ENCODE peak calls at places on chromosome 15, in eight cellular contexts. Q is heart left ventricle; F is breast epithelium; V is left ventricle myocardium inferior; X is CD8-positive, alpha-beta T cell; G is hepatocyte; Y is HAP-1; J is A549. L is an unnamed sample. For H3K9me3 and H3K4me1, the result is how much of the 10 kb centered on the place peaks cover.

GRCh38 chr15:47756872-47757271 is 39.6 kb downstream of the SEMA6D start:
- DNase-seq in Q (no peak), F (no peak), V (no peak), X (no peak), G (peak), Y (peak), J (no peak), L (no peak)

GRCh38 chr15:63504979-63505841 is 817 bp downstream of the USP3 start:
- DNase-seq in Q (peak), F (peak), V (peak), X (no peak), G (peak), Y (peak), J (no peak), L (peak)

GRCh38 chr15:77577350-77577749 is 55.4 kb downstream of the LINGO1 start:
- DNase-seq in Q (no peak), F (no peak), V (no peak), X (no peak), G (no peak), Y (no peak), J (no peak), L (no peak)

GRCh38 chr15:35329521-35329921 is 216.4 kb downstream of the DPH6 start:
- DNase-seq in Q (no peak), F (no peak), V (no peak), X (no peak), G (no peak), Y (no peak), J (no peak), L (no peak)

GRCh38 chr15:88858934-88859333 is 36.4 kb downstream of the HAPLN3 start:
- DNase-seq in Q (no peak), F (no peak), V (no peak), X (no peak), G (no peak), Y (no peak), J (no peak), L (no peak)

GRCh38 chr15:45703670-45704328 is 69.0 kb downstream of the SQOR start:
- DNase-seq in Q (no peak), F (no peak), V (no peak), X (no peak), G (peak), Y (no peak), J (no peak), L (no peak)

GRCh38 chr15:90698629-90699028 is 18.5 kb upstream of the BLM start:
- DNase-seq in Q (no peak), F (no peak), V (no peak), X (no peak), G (no peak), Y (no peak), J (no peak), L (no peak)

GRCh38 chr15:62164500-62165028 is 521 bp downstream of the C2CD4B start:
- DNase-seq in Q (peak), F (no peak), V (peak), X (no peak), G (peak), Y (peak), J (peak), L (no peak)

GRCh38 chr15:71746719-71747118 is 63.6 kb upstream of the NR2E3 start:
- DNase-seq in Q (no peak), F (peak), V (no peak), X (no peak), G (no peak), Y (no peak), J (no peak), L (no peak)

GRCh38 chr15:26477044-26477443 is 295.8 kb downstream of the GABRB3 start:
- DNase-seq in Q (no peak), F (no peak), V (no peak), X (no peak), G (no peak), Y (no peak), J (no peak), L (no peak)

GRCh38 chr15:88630141-88630721 is 8.6 kb upstream of the ISG20 start:
- DNase-seq in Q (no peak), F (no peak), V (no peak), X (no peak), G (no peak), Y (no peak), J (no peak), L (no peak)

GRCh38 chr15:76844096-76844495 is 61.0 kb downstream of the SCAPER start:
- DNase-seq in Q (no peak), F (no peak), V (no peak), X (no peak), G (no peak), Y (no peak), J (no peak), L (no peak)

GRCh38 chr15:30885814-30886213 is 17.9 kb upstream of the FAN1 start:
- DNase-seq in Q (peak), F (no peak), V (no peak), X (no peak), G (peak), Y (peak), J (no peak), L (no peak)

GRCh38 chr15:73387507-73388255 is 18.9 kb upstream of the HCN4 start:
- DNase-seq in Q (no peak), F (no peak), V (no peak), X (no peak), G (no peak), Y (no peak), J (no peak), L (no peak)

GRCh38 chr15:60803059-60803458 is 324.1 kb upstream of the ICE2 start:
- DNase-seq in Q (no peak), F (no peak), V (no peak), X (no peak), G (no peak), Y (no peak), J (no peak), L (no peak)

GRCh38 chr15:75054172-75054897 is 30.9 kb downstream of the PPCDC start:
- DNase-seq in Q (no peak), F (no peak), V (no peak), X (no peak), G (no peak), Y (no peak), J (no peak), L (no peak)

GRCh38 chr15:97521390-97521789 is 439.1 kb upstream of the ARRDC4 start:
- DNase-seq in Q (no peak), F (no peak), V (no peak), X (no peak), G (no peak), Y (no peak), J (no peak), L (no peak)
- H3K4me3 ChIP-seq in Q (peak), F (no peak), V (peak), X (no peak), G (no peak), Y (no peak), J (no peak), L (no peak)

DNA sequence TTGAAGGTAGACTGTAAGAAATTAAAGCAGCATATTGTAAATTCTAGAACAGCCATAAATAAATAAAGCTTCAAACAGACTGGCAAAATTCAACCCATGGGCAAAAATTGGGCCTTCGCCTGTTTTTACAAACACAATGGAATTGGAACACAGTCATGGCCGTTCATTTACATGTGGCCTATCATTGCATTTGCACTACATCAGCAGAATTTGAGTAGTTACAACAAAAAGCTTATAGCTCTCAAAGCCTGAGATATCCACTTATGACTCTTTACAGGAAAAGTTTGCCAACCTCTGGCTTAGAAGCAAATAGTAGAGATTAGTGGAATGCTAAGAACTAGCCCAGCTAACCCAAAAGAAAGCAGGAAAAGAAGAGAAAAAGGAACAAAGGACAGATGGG is 139.6 kb upstream of the SKOR1 start:
- DNase-seq in Q (no peak), F (no peak), V (no peak), X (no peak), G (no peak), Y (no peak), J (no peak), L (no peak)
- H3K9me3 ChIP-seq in Q (under half), F (under half), V (under half), X (under half), G (under half), Y (under half), J (under half), L (under half)

DNA sequence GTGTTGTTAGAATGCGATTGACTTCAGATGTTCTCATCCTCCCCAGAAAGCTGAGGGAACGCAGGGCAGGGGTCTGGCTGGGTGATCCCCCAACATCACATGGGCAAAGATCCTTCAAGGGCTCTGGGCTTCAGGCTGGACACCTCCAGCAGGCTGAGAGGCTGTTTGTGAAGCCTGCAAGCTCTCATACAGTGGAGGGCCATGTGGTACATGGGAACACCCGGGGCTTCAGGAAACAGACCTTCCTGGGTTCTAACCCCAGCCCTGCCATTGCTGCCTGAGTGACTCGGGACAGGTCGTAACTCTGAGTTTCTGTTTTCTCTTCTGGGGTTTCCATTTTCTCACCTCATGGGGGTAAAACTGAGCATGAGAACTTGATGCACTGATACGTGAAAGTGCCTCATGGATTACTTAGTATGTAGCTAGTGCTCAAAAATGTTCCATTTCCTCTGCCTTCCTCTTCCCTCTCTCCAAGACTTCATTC is 81.2 kb downstream of the TLE3 start:
- DNase-seq in Q (no peak), F (peak), V (no peak), X (no peak), G (no peak), Y (no peak), J (no peak), L (no peak)
- H3K4me1 ChIP-seq in Q (under half), F (under half), V (under half), X (under half), G (under half), Y (under half), J (under half), L (under half)

GRCh38 chr15:67100124-67100791 is 34.9 kb downstream of the SMAD3 start:
- DNase-seq in Q (no peak), F (no peak), V (no peak), X (no peak), G (no peak), Y (no peak), J (no peak), L (no peak)
- H3K4me3 ChIP-seq in Q (no peak), F (no peak), V (no peak), X (no peak), G (no peak), Y (no peak), J (no peak), L (no peak)

GRCh38 chr15:25065286-25065685 is 110.5 kb downstream of the SNRPN start:
- DNase-seq in Q (peak), F (no peak), V (no peak), X (no peak), G (no peak), Y (no peak), J (no peak), L (no peak)
- H3K9me3 ChIP-seq in Q (under half), F (half or more), V (half or more), X (half or more), G (half or more), Y (under half), J (half or more), L (half or more)

GRCh38 chr15:52800852-52801747 is 11.0 kb upstream of the ONECUT1 start:
- DNase-seq in Q (no peak), F (no peak), V (no peak), X (no peak), G (no peak), Y (no peak), J (no peak), L (no peak)

GRCh38 chr15:52803543-52804306 is 13.6 kb upstream of the ONECUT1 start:
- DNase-seq in Q (no peak), F (no peak), V (no peak), X (no peak), G (no peak), Y (no peak), J (no peak), L (no peak)

GRCh38 chr15:52804526-52805081 is 14.5 kb upstream of the ONECUT1 start:
- DNase-seq in Q (no peak), F (no peak), V (no peak), X (no peak), G (no peak), Y (no peak), J (no peak), L (no peak)

GRCh38 chr15:52801748-52802085 is 11.6 kb upstream of the ONECUT1 start:
- DNase-seq in Q (no peak), F (no peak), V (no peak), X (no peak), G (no peak), Y (no peak), J (no peak), L (no peak)

DNA sequence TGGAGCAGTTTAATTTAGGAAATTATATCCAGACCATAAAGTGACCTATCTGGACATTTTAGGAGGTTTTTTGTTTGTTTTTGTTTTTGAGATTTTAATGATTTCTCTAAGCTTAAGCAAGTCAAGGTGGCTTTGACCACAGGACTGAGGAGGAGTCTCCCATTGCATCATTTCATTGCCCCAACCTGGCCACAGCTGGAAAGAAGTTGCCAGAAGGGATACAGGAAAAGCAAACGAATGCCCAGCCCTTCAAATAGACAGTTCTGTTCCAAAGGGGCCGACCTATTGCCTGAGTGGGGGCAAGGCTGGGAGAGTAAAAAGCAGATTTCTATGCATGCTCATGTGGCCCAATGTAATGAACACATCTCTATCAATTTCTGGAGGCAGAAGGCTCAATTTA is 12.0 kb upstream of the ONECUT1 start:
- DNase-seq in Q (no peak), F (no peak), V (no peak), X (no peak), G (no peak), Y (no peak), J (no peak), L (no peak)
- H3K4me1 ChIP-seq in Q (under half), F (under half), V (under half), X (under half), G (under half), Y (under half), J (under half), L (under half)

DNA sequence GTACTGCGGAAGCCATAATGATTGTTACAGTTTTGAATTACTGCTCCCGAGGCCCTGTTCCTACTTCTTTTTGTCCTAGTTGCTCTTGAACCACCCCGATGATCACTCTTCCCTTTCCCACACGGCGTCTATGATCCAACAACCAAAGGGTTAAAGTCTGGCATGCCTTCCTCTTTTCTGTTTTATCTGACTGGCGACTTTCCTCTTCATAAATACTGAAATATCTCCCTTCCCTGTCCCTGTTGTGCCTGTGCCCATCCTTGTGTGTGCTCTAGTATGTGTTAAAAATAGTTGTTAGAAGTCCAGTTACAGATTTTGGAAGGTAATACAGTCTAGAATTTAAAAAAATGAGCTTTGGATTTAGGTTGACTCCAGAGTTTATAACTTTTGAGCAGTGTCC is 83.6 kb downstream of the AKAP13 start:
- DNase-seq in Q (no peak), F (no peak), V (no peak), X (no peak), G (no peak), Y (no peak), J (no peak), L (no peak)
- H3K4me3 ChIP-seq in Q (no peak), F (no peak), V (peak), X (no peak), G (no peak), Y (no peak), J (no peak), L (no peak)

L was measured in Caco-2.